ENCODE peak calls at places on chromosomes 11 and 22, in nine cellular contexts. One of them, this sample, is unnamed.

GRCh38 chr11:47915407-47916137 is 64.8 kb upstream of the PTPRJ start:
- DNase-seq in fibroblast of lung: no peak
- DNase-seq in natural killer cell: no peak
- DNase-seq in type B pancreatic cell: no peak
- DNase-seq in right lobe of liver: no peak
- DNase-seq in fibroblast of mammary gland: no peak
- DNase-seq in A549: no peak
- DNase-seq in psoas muscle: no peak
- DNase-seq in cardiac muscle cell: no peak
- DNase-seq in this sample: no peak

GRCh38 chr11:100827934-100828661 is 141.0 kb downstream of the ARHGAP42 start:
- DNase-seq in fibroblast of lung: peak; percentile 55
- DNase-seq in natural killer cell: no peak
- DNase-seq in type B pancreatic cell: no peak
- DNase-seq in right lobe of liver: no peak
- DNase-seq in fibroblast of mammary gland: peak; percentile 79
- DNase-seq in A549: peak; percentile 18
- DNase-seq in psoas muscle: no peak
- DNase-seq in cardiac muscle cell: peak; percentile 46
- DNase-seq in this sample: no peak

GRCh38 chr11:124877631-124878496 is 12.6 kb downstream of the ROBO3 start:
- DNase-seq in fibroblast of lung: no peak
- DNase-seq in natural killer cell: no peak
- DNase-seq in type B pancreatic cell: peak; percentile 58
- DNase-seq in right lobe of liver: no peak
- DNase-seq in fibroblast of mammary gland: no peak
- DNase-seq in A549: no peak
- DNase-seq in psoas muscle: no peak
- DNase-seq in cardiac muscle cell: no peak
- DNase-seq in this sample: no peak

GRCh38 chr11:93570759-93571413 is 27.7 kb upstream of the SMCO4 start:
- DNase-seq in fibroblast of lung: peak; percentile 78
- DNase-seq in natural killer cell: no peak
- DNase-seq in type B pancreatic cell: no peak
- DNase-seq in right lobe of liver: peak; percentile 57
- DNase-seq in fibroblast of mammary gland: peak; percentile 75
- DNase-seq in A549: peak; percentile 35
- DNase-seq in psoas muscle: no peak
- DNase-seq in cardiac muscle cell: peak; percentile 50
- DNase-seq in this sample: no peak

GRCh38 chr11:76916712-76917111 is 56.0 kb downstream of the ACER3 start:
- DNase-seq in fibroblast of lung: no peak
- DNase-seq in natural killer cell: no peak
- DNase-seq in type B pancreatic cell: no peak
- DNase-seq in right lobe of liver: no peak
- DNase-seq in fibroblast of mammary gland: no peak
- DNase-seq in A549: no peak
- DNase-seq in psoas muscle: no peak
- DNase-seq in cardiac muscle cell: no peak
- DNase-seq in this sample: no peak

GRCh38 chr11:32391965-32392553 is 43.3 kb downstream of the WT1 start:
- DNase-seq in fibroblast of lung: peak; percentile 82
- DNase-seq in natural killer cell: no peak
- DNase-seq in type B pancreatic cell: no peak
- DNase-seq in right lobe of liver: no peak
- DNase-seq in fibroblast of mammary gland: peak; percentile 42
- DNase-seq in A549: no peak
- DNase-seq in psoas muscle: no peak
- DNase-seq in cardiac muscle cell: peak; percentile 96
- DNase-seq in this sample: no peak

GRCh38 chr11:128645968-128646367 is 47.9 kb upstream of the FLI1 start:
- DNase-seq in fibroblast of lung: no peak
- DNase-seq in natural killer cell: no peak
- DNase-seq in type B pancreatic cell: no peak
- DNase-seq in right lobe of liver: no peak
- DNase-seq in fibroblast of mammary gland: no peak
- DNase-seq in A549: no peak
- DNase-seq in psoas muscle: no peak
- DNase-seq in cardiac muscle cell: no peak
- DNase-seq in this sample: no peak

GRCh38 chr11:68583047-68583446 is 101.3 kb upstream of the GAL start:
- DNase-seq in fibroblast of lung: peak; percentile 57
- DNase-seq in natural killer cell: no peak
- DNase-seq in type B pancreatic cell: no peak
- DNase-seq in right lobe of liver: no peak
- DNase-seq in fibroblast of mammary gland: peak; percentile 57
- DNase-seq in A549: no peak
- DNase-seq in psoas muscle: no peak
- DNase-seq in cardiac muscle cell: peak; percentile 45
- DNase-seq in this sample: no peak

GRCh38 chr22:29998627-29999026 is 81.6 kb upstream of the HORMAD2 start:
- DNase-seq in fibroblast of lung: no peak
- DNase-seq in natural killer cell: no peak
- DNase-seq in type B pancreatic cell: no peak
- DNase-seq in right lobe of liver: no peak
- DNase-seq in fibroblast of mammary gland: peak; percentile 73
- DNase-seq in A549: no peak
- DNase-seq in psoas muscle: no peak
- DNase-seq in cardiac muscle cell: no peak
- DNase-seq in this sample: no peak

GRCh38 chr11:10387209-10388083 is 67.6 kb upstream of the AMPD3 start:
- DNase-seq in fibroblast of lung: peak; percentile 97
- DNase-seq in natural killer cell: no peak
- DNase-seq in type B pancreatic cell: peak; percentile 65
- DNase-seq in right lobe of liver: no peak
- DNase-seq in fibroblast of mammary gland: peak; percentile 95
- DNase-seq in A549: no peak
- DNase-seq in psoas muscle: peak; percentile 87
- DNase-seq in cardiac muscle cell: peak; percentile 98
- DNase-seq in this sample: no peak

GRCh38 chr11:76512851-76513653 is 68.2 kb downstream of the EMSY start:
- DNase-seq in fibroblast of lung: peak; percentile 73
- DNase-seq in natural killer cell: no peak
- DNase-seq in type B pancreatic cell: no peak
- DNase-seq in right lobe of liver: no peak
- DNase-seq in fibroblast of mammary gland: peak; percentile 52
- DNase-seq in A549: no peak
- DNase-seq in psoas muscle: no peak
- DNase-seq in cardiac muscle cell: peak; percentile 68
- DNase-seq in this sample: no peak

GRCh38 chr11:34613462-34614183 is 7.3 kb upstream of the EHF start:
- DNase-seq in fibroblast of lung: no peak
- DNase-seq in natural killer cell: no peak
- DNase-seq in type B pancreatic cell: no peak
- DNase-seq in right lobe of liver: no peak
- DNase-seq in fibroblast of mammary gland: no peak
- DNase-seq in A549: no peak
- DNase-seq in psoas muscle: no peak
- DNase-seq in cardiac muscle cell: no peak
- DNase-seq in this sample: no peak

GRCh38 chr22:36356708-36357694 is 30.8 kb downstream of the MYH9 start:
- DNase-seq in fibroblast of lung: no peak
- DNase-seq in natural killer cell: no peak
- DNase-seq in type B pancreatic cell: no peak
- DNase-seq in right lobe of liver: no peak
- DNase-seq in fibroblast of mammary gland: peak; percentile 53
- DNase-seq in A549: no peak
- DNase-seq in psoas muscle: no peak
- DNase-seq in cardiac muscle cell: no peak
- DNase-seq in this sample: peak; percentile 79

GRCh38 chr11:129785383-129786111 is 30.1 kb upstream of the TMEM45B start:
- DNase-seq in fibroblast of lung: peak; percentile 14
- DNase-seq in natural killer cell: no peak
- DNase-seq in type B pancreatic cell: no peak
- DNase-seq in right lobe of liver: no peak
- DNase-seq in fibroblast of mammary gland: peak; percentile 16
- DNase-seq in A549: no peak
- DNase-seq in psoas muscle: no peak
- DNase-seq in cardiac muscle cell: peak; percentile 33
- DNase-seq in this sample: no peak

GRCh38 chr11:12189543-12190235 is 79.3 kb downstream of the MICAL2 start:
- DNase-seq in fibroblast of lung: no peak
- DNase-seq in natural killer cell: no peak
- DNase-seq in type B pancreatic cell: no peak
- DNase-seq in right lobe of liver: no peak
- DNase-seq in fibroblast of mammary gland: no peak
- DNase-seq in A549: no peak
- DNase-seq in psoas muscle: no peak
- DNase-seq in cardiac muscle cell: no peak
- DNase-seq in this sample: no peak

GRCh38 chr11:112364962-112365481 is 104.4 kb upstream of the PLET1 start:
- DNase-seq in fibroblast of lung: peak; percentile 95
- DNase-seq in natural killer cell: no peak
- DNase-seq in type B pancreatic cell: no peak
- DNase-seq in right lobe of liver: no peak
- DNase-seq in fibroblast of mammary gland: peak; percentile 93
- DNase-seq in A549: no peak
- DNase-seq in psoas muscle: no peak
- DNase-seq in cardiac muscle cell: peak; percentile 62
- DNase-seq in this sample: no peak

GRCh38 chr11:33402066-33402465 is 144.9 kb downstream of the HIPK3 start:
- DNase-seq in fibroblast of lung: no peak
- DNase-seq in natural killer cell: no peak
- DNase-seq in type B pancreatic cell: no peak
- DNase-seq in right lobe of liver: no peak
- DNase-seq in fibroblast of mammary gland: no peak
- DNase-seq in A549: no peak
- DNase-seq in psoas muscle: no peak
- DNase-seq in cardiac muscle cell: peak; percentile 6
- DNase-seq in this sample: no peak

GRCh38 chr22:24521791-24522245 is 26.7 kb downstream of the UPB1 start:
- DNase-seq in fibroblast of lung: peak; percentile 52
- DNase-seq in natural killer cell: no peak
- DNase-seq in type B pancreatic cell: no peak
- DNase-seq in right lobe of liver: no peak
- DNase-seq in fibroblast of mammary gland: peak; percentile 51
- DNase-seq in A549: peak; percentile 74
- DNase-seq in psoas muscle: peak; percentile 52
- DNase-seq in cardiac muscle cell: peak; percentile 69
- DNase-seq in this sample: peak; percentile 69

GRCh38 chr11:123439616-123440015 is 9.5 kb downstream of the GRAMD1B start:
- DNase-seq in fibroblast of lung: no peak
- DNase-seq in natural killer cell: no peak
- DNase-seq in type B pancreatic cell: no peak
- DNase-seq in right lobe of liver: no peak
- DNase-seq in fibroblast of mammary gland: no peak
- DNase-seq in A549: no peak
- DNase-seq in psoas muscle: no peak
- DNase-seq in cardiac muscle cell: peak; percentile 28
- DNase-seq in this sample: no peak

GRCh38 chr11:74646215-74646614 is 53.8 kb downstream of the POLD3 start:
- DNase-seq in fibroblast of lung: no peak
- DNase-seq in natural killer cell: no peak
- DNase-seq in type B pancreatic cell: no peak
- DNase-seq in right lobe of liver: no peak
- DNase-seq in fibroblast of mammary gland: no peak
- DNase-seq in A549: no peak
- DNase-seq in psoas muscle: no peak
- DNase-seq in cardiac muscle cell: no peak
- DNase-seq in this sample: no peak
- TF ChIP-seq CTCF in fibroblast of lung: no peak
- TF ChIP-seq CTCF in natural killer cell: no peak
- TF ChIP-seq CTCF in type B pancreatic cell: no peak
- TF ChIP-seq CTCF in right lobe of liver: no peak
- TF ChIP-seq CTCF in fibroblast of mammary gland: no peak
- TF ChIP-seq CTCF in A549: no peak
- TF ChIP-seq CTCF in psoas muscle: no peak
- TF ChIP-seq CTCF in cardiac muscle cell: no peak
- TF ChIP-seq CTCF in this sample: no peak

DNA sequence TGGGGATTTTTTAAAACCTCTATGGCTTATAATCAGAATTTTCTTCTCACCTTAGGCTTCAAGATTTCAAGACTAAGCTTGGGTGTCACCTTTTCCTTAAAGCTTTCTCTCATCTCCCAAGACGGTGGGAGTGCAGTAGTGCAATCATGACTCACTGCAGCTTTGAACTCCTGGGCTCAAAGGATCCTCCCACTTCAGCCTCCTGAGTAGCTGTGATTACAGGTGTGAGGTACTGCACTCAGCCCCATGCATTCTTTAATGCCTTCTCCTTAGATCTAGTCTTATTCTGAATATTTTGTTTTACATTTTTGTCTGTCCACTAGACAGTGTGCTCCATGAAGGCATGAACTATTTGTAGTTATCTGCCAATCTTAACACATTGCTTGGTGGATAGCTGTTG is 55.7 kb upstream of the FAT3 start:
- DNase-seq in fibroblast of lung: no peak
- DNase-seq in natural killer cell: no peak
- DNase-seq in type B pancreatic cell: no peak
- DNase-seq in right lobe of liver: no peak
- DNase-seq in fibroblast of mammary gland: no peak
- DNase-seq in A549: no peak
- DNase-seq in psoas muscle: no peak
- DNase-seq in cardiac muscle cell: no peak
- DNase-seq in this sample: no peak
- TF ChIP-seq CTCF in fibroblast of lung: no peak
- TF ChIP-seq CTCF in natural killer cell: no peak
- TF ChIP-seq CTCF in type B pancreatic cell: no peak
- TF ChIP-seq CTCF in right lobe of liver: no peak
- TF ChIP-seq CTCF in fibroblast of mammary gland: no peak
- TF ChIP-seq CTCF in A549: no peak
- TF ChIP-seq CTCF in psoas muscle: no peak
- TF ChIP-seq CTCF in cardiac muscle cell: no peak
- TF ChIP-seq CTCF in this sample: no peak

GRCh38 chr11:107384136-107384535 is 73.5 kb downstream of the CWF19L2 start:
- DNase-seq in fibroblast of lung: no peak
- DNase-seq in natural killer cell: no peak
- DNase-seq in type B pancreatic cell: no peak
- DNase-seq in right lobe of liver: no peak
- DNase-seq in fibroblast of mammary gland: no peak
- DNase-seq in A549: no peak
- DNase-seq in psoas muscle: no peak
- DNase-seq in cardiac muscle cell: no peak
- DNase-seq in this sample: no peak
- TF ChIP-seq CTCF in fibroblast of lung: no peak
- TF ChIP-seq CTCF in natural killer cell: no peak
- TF ChIP-seq CTCF in type B pancreatic cell: no peak
- TF ChIP-seq CTCF in right lobe of liver: no peak
- TF ChIP-seq CTCF in fibroblast of mammary gland: no peak
- TF ChIP-seq CTCF in A549: no peak
- TF ChIP-seq CTCF in psoas muscle: no peak
- TF ChIP-seq CTCF in cardiac muscle cell: no peak
- TF ChIP-seq CTCF in this sample: no peak

DNA sequence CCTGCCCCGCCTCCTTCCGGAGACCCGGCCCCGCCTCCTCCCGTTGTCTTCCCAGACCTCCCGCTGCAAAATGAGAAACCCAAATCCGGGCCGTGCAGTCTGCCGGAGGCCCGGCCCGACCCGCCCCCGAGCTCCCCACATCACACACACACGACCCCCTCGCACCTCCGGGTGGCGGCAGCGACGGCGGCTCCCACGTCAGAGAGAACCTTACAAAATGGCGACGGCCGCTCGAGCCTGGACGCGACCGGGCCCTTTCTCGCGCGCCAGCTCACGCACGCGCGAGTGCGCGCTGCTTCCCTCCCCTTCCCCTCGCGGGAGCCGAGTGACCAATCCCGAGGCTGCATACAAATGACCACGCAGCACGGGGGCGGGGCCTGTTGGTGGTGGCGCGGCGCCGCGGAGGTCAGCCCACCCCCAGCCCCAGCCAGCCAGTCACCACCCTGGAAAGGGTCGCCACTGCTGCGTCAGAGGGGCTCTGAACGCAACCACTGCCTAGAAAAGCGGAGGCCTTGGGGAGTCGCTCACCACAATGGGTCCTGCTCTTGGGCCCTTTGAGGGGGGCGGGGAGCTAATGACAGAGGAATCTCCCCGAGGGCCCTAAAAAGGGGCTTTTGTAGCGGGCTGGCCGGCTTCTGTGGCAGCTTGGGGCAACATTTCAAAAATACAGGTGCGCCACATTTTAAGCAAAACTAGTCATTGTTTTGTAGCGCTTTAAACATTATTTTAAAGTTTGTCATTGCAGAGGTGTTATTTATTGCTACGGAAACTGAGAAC is at the start of gene RBM4B:
- DNase-seq in fibroblast of lung: peak; percentile 92
- DNase-seq in natural killer cell: peak; percentile 96
- DNase-seq in type B pancreatic cell: peak; percentile 98
- DNase-seq in right lobe of liver: peak; percentile 97
- DNase-seq in fibroblast of mammary gland: peak; percentile 89
- DNase-seq in A549: peak; percentile 96
- DNase-seq in psoas muscle: peak; percentile 99
- DNase-seq in cardiac muscle cell: peak; percentile 97
- DNase-seq in this sample: peak; percentile 95
- TF ChIP-seq CTCF in fibroblast of lung: no peak
- TF ChIP-seq CTCF in natural killer cell: no peak
- TF ChIP-seq CTCF in type B pancreatic cell: no peak
- TF ChIP-seq CTCF in right lobe of liver: no peak
- TF ChIP-seq CTCF in fibroblast of mammary gland: no peak
- TF ChIP-seq CTCF in A549: no peak
- TF ChIP-seq CTCF in psoas muscle: no peak
- TF ChIP-seq CTCF in cardiac muscle cell: no peak
- TF ChIP-seq CTCF in this sample: no peak

This sample was measured in CD14-positive monocyte.